ENCODE peak calls at places on chromosomes 12 and 14, in four cellular contexts. X is tibial artery, N is tibial nerve, L is transverse colon. C is an unnamed sample.

GRCh38 chr14:24251880-24252288 is 9.5 kb upstream of the TINF2 start:
- DNase-seq in X (no peak), N (no peak), L (no peak), C (no peak)

GRCh38 chr12:79121486-79121885 is 256.9 kb downstream of the SYT1 start:
- DNase-seq in X (no peak), N (no peak), L (no peak), C (no peak)

GRCh38 chr12:132734206-132734605 is 23.6 kb downstream of the PGAM5 start:
- DNase-seq in X (no peak), N (no peak), L (no peak), C (no peak)

GRCh38 chr12:54526800-54527630 is 22.4 kb upstream of the PDE1B start:
- DNase-seq in X (no peak), N (no peak), L (peak; percentile 25), C (no peak)

GRCh38 chr12:12004524-12004923 is 66.2 kb upstream of the BCL2L14 start:
- DNase-seq in X (no peak), N (no peak), L (no peak), C (no peak)

GRCh38 chr12:126355346-126355745 is 1290.1 kb downstream of the AACS start:
- DNase-seq in X (no peak), N (no peak), L (no peak), C (no peak)

GRCh38 chr12:58310368-58310767 is 369.0 kb downstream of the ATP23 start:
- DNase-seq in X (no peak), N (no peak), L (no peak), C (no peak)

GRCh38 chr14:77593501-77593911 is 22.9 kb downstream of the SPTLC2 start:
- DNase-seq in X (no peak), N (no peak), L (no peak), C (no peak)

GRCh38 chr12:37545759-37546158 is 770.8 kb upstream of the ALG10B start:
- DNase-seq in X (no peak), N (no peak), L (no peak), C (no peak)

GRCh38 chr12:109053382-109054123 is 1.2 kb downstream of the USP30 start:
- DNase-seq in X (no peak), N (no peak), L (no peak), C (no peak)

GRCh38 chr12:15834575-15834974 is 45.4 kb upstream of the EPS8 start:
- DNase-seq in X (no peak), N (no peak), L (no peak), C (no peak)

GRCh38 chr14:91159906-91160305 is 46.0 kb downstream of the DGLUCY start:
- DNase-seq in X (no peak), N (no peak), L (no peak), C (no peak)

GRCh38 chr14:61671086-61671485 is 24.2 kb upstream of the HIF1A start:
- DNase-seq in X (no peak), N (no peak), L (no peak), C (no peak)

GRCh38 chr12:95820096-95820703 is 29.6 kb upstream of the NTN4 start:
- DNase-seq in X (no peak), N (peak; percentile 67), L (peak; percentile 41), C (no peak)

GRCh38 chr12:6915023-6915788 is 826 bp downstream of the ENO2 start:
- DNase-seq in X (no peak), N (peak; percentile 37), L (no peak), C (peak; percentile 76)

GRCh38 chr12:82411561-82412230 is 53.4 kb downstream of the METTL25 start:
- DNase-seq in X (no peak), N (no peak), L (no peak), C (no peak)

GRCh38 chr12:58435647-58436046 is 484.7 kb downstream of the LRIG3 start:
- DNase-seq in X (no peak), N (no peak), L (no peak), C (no peak)

DNA sequence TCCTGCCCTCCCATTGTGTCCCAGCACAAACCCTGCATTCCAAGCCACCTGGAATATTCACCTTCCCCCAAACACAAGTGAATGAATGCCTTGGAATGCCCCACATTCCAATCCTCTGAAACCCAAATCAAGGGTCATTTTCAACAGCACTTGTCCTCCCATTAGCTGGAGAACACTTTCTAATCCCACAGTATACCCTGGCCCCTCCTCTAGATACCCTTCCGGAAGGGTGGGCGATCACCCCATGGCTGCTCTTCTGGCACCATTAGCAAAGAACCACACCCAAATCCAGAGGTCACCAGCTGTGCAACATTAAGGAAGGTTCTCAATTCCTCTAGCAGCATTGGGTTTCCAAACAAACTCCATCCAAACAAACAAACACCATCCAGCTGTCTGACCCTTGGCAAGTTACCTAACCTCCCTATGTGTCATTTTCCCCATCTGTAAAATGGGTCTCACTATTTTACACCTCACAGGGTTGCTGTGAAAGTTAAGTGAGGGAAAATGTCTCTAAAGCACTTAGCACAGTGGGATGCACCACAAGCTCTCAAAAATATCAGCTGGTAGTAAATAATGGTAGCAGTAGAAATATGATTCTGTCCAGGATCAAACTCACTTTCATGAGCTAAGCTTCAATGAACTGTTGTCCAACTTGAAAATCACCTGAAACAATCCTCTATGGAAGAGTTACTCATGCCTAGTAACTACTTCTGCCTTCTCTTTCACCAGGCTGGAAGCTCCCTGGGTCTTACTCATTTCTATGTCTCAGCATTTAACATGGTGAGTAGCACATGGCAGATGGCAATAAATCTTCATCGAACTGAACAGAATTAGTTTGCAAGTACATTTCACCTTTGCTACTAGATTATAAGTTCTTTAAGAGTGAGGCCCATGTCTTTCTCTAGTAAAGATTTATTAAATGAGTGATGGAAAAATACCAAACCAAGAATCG is 5.3 kb downstream of the NUAK1 start:
- DNase-seq in X (no peak), N (no peak), L (no peak), C (no peak)
- H3K4me3 ChIP-seq in X (no peak overlapping the region), N (no peak overlapping the region), L (no peak overlapping the region), C (no peak overlapping the region)

GRCh38 chr12:49088190-49088931 is 6.2 kb downstream of the DHH start:
- DNase-seq in X (peak; percentile 51), N (peak; percentile 48), L (peak; percentile 73), C (peak; percentile 89)

GRCh38 chr12:49086116-49086515 is 8.5 kb downstream of the DHH start:
- DNase-seq in X (no peak), N (no peak), L (no peak), C (no peak)

GRCh38 chr12:49091056-49091835 is 3.4 kb downstream of the DHH start:
- DNase-seq in X (no peak), N (no peak), L (no peak), C (peak; percentile 78)

GRCh38 chr12:49089831-49090773 is 4.5 kb downstream of the DHH start:
- DNase-seq in X (peak; percentile 37), N (peak; percentile 34), L (no peak), C (peak; percentile 72)

DNA sequence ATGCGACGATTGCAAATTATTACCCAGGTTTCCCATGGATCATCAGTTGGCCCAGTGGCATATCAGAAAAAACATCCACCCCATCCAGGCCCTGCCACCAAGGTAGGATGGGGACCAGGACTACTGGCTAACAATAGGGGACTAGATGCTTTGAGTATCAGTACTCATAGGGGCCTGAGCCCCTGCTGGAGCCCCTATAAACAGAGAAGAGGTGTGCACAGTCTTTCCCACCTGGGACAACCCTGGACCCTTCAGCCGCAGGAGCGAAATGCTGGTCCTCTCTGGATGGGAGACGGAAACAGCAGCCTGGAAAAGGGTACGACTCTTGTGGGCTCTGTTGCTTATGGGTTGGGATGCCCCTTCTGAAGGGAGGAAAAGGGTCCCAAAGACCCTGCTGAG is 5.7 kb downstream of the DHH start:
- DNase-seq in X (no peak), N (no peak), L (no peak), C (no peak)
- H3K27me3 ChIP-seq in X (peaks cover 52% of the 10 kb centered on the region), N (no peaks in the 10 kb centered on the region), L (peaks cover 56% of the 10 kb centered on the region), C (no peaks in the 10 kb centered on the region)

DNA sequence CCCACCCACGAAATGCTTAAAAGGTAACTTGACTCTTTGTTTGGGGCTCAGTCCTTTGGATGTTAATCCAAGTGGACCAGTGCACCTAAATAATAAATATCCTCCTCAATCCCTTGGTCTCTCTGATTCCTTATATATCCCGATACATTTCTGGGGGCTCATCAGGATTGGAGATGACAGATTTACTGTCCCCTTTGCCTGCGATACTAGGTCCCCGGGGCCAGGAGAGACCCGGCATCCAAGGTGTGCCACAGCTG is 26.2 kb downstream of the KLRK1 start:
- DNase-seq in X (no peak), N (no peak), L (no peak), C (no peak)
- H3K4me3 ChIP-seq in X (peak overlapping the region; percentile 64), N (peak overlapping the region; percentile 51), L (no peak overlapping the region), C (no peak overlapping the region)

DNA sequence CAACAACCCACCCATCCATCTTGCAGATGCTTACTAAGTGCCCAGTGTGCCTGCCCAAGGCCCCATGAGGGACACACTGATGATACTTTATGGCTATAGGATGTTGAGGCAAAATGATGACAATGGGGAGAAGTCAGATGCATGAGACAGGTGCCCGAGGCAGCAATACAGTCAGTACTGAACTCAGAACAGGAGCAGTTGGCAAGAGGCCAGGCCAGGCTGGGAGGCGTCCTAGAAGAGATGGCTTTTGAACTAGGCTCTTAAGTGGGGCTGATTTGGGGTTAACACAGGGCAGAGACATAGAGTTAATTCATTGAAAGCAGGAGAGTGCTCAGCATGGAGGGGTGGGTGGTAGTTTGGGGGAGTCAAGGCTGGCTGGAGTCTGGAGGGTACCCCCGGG is 15.6 kb downstream of the PLBD2 start:
- DNase-seq in X (no peak), N (no peak), L (no peak), C (no peak)
- H3K27me3 ChIP-seq in X (no peaks in the 10 kb centered on the region), N (no peaks in the 10 kb centered on the region), L (no peaks in the 10 kb centered on the region), C (no peaks in the 10 kb centered on the region)

GRCh38 chr12:49342914-49343731 is 3.6 kb upstream of the DNAJC22 start:
- DNase-seq in X (no peak), N (no peak), L (no peak), C (peak; percentile 62)
- H3K4me3 ChIP-seq in X (peak overlapping the region; percentile 45), N (peak overlapping the region; percentile 21), L (no peak overlapping the region), C (no peak overlapping the region)

GRCh38 chr14:35211067-35211466 is 81.1 kb upstream of the PSMA6 start:
- DNase-seq in X (no peak), N (no peak), L (no peak), C (no peak)
- H3K27me3 ChIP-seq in X (no peaks in the 10 kb centered on the region), N (no peaks in the 10 kb centered on the region), L (no peaks in the 10 kb centered on the region), C (no peaks in the 10 kb centered on the region)

DNA sequence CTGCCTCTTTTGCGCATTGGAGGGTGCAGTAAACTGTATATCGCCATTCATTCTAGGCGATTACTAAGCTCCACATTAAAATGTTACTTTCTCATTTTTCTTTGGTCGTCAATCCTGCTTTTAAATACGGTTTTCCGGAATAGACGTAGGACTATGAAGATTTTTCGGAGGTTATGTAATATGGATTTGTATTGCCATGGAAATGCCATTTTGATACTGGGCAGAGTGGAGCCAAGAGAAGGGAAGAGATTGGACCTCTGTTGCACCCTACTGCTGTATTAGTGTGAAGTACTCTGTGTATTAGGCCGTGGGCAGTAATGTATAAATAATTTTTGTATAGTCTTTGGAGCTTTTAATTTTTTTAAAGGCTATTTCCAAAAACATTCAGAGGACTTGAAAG is 992 bp downstream of the RBM25 start:
- DNase-seq in X (no peak), N (no peak), L (no peak), C (no peak)
- H3K4me3 ChIP-seq in X (peak overlapping the region; percentile 65), N (peak overlapping the region; percentile 61), L (peak overlapping the region; percentile 57), C (peak overlapping the region; percentile 52)

GRCh38 chr14:88554458-88555286 is at the start of gene PTPN21:
- DNase-seq in X (peak; percentile 64), N (peak; percentile 57), L (peak; percentile 84), C (peak; percentile 94)
- H3K27me3 ChIP-seq in X (no peaks in the 10 kb centered on the region), N (no peaks in the 10 kb centered on the region), L (peaks cover 12% of the 10 kb centered on the region), C (no peaks in the 10 kb centered on the region)

C was measured in aorta.